ENCODE peak calls at places on chromosomes 1 and 21, in five cellular contexts. One of them, this sample, is unnamed.

GRCh38 chr1:154546264-154547043 is 12.0 kb downstream of the UBE2Q1 start:
- DNase-seq in endothelial cell of umbilical vein: peak
- DNase-seq in heart left ventricle: peak
- DNase-seq in neural progenitor cell: peak
- DNase-seq in lung: peak
- DNase-seq in this sample: no peak

GRCh38 chr1:34500451-34500850 is 254.4 kb upstream of the GJB5 start:
- DNase-seq in endothelial cell of umbilical vein: no peak
- DNase-seq in heart left ventricle: no peak
- DNase-seq in neural progenitor cell: peak
- DNase-seq in lung: no peak
- DNase-seq in this sample: no peak

GRCh38 chr1:213070399-213070798 is 19.4 kb downstream of the RPS6KC1 start:
- DNase-seq in endothelial cell of umbilical vein: peak
- DNase-seq in heart left ventricle: no peak
- DNase-seq in neural progenitor cell: no peak
- DNase-seq in lung: no peak
- DNase-seq in this sample: no peak

GRCh38 chr1:154953611-154954038 is 2.3 kb downstream of the PBXIP1 start:
- DNase-seq in endothelial cell of umbilical vein: no peak
- DNase-seq in heart left ventricle: no peak
- DNase-seq in neural progenitor cell: no peak
- DNase-seq in lung: no peak
- DNase-seq in this sample: no peak

GRCh38 chr1:53089478-53090226 is 27.6 kb downstream of the PODN start:
- DNase-seq in endothelial cell of umbilical vein: no peak
- DNase-seq in heart left ventricle: no peak
- DNase-seq in neural progenitor cell: no peak
- DNase-seq in lung: no peak
- DNase-seq in this sample: no peak

GRCh38 chr1:70583522-70583921 is 172.5 kb downstream of the CTH start:
- DNase-seq in endothelial cell of umbilical vein: no peak
- DNase-seq in heart left ventricle: no peak
- DNase-seq in neural progenitor cell: no peak
- DNase-seq in lung: no peak
- DNase-seq in this sample: no peak

GRCh38 chr1:30609336-30610280 is 113.8 kb downstream of the MATN1 start:
- DNase-seq in endothelial cell of umbilical vein: no peak
- DNase-seq in heart left ventricle: no peak
- DNase-seq in neural progenitor cell: no peak
- DNase-seq in lung: no peak
- DNase-seq in this sample: no peak

GRCh38 chr1:43774359-43774758 is 67.0 kb downstream of the ST3GAL3 start:
- DNase-seq in endothelial cell of umbilical vein: no peak
- DNase-seq in heart left ventricle: no peak
- DNase-seq in neural progenitor cell: no peak
- DNase-seq in lung: no peak
- DNase-seq in this sample: no peak

GRCh38 chr1:67830226-67830625 is 3.0 kb downstream of the GNG12 start:
- DNase-seq in endothelial cell of umbilical vein: peak
- DNase-seq in heart left ventricle: no peak
- DNase-seq in neural progenitor cell: no peak
- DNase-seq in lung: no peak
- DNase-seq in this sample: no peak

GRCh38 chr1:6509603-6510291 is 18.3 kb upstream of the PLEKHG5 start:
- DNase-seq in endothelial cell of umbilical vein: no peak
- DNase-seq in heart left ventricle: no peak
- DNase-seq in neural progenitor cell: no peak
- DNase-seq in lung: no peak
- DNase-seq in this sample: no peak

GRCh38 chr1:58861510-58861909 is 77.7 kb upstream of the JUN start:
- DNase-seq in endothelial cell of umbilical vein: no peak
- DNase-seq in heart left ventricle: no peak
- DNase-seq in neural progenitor cell: no peak
- DNase-seq in lung: no peak
- DNase-seq in this sample: no peak

GRCh38 chr1:109714661-109715372 is 2.8 kb downstream of the GSTM5 start:
- DNase-seq in endothelial cell of umbilical vein: no peak
- DNase-seq in heart left ventricle: no peak
- DNase-seq in neural progenitor cell: no peak
- DNase-seq in lung: no peak
- DNase-seq in this sample: no peak

GRCh38 chr1:172727956-172728603 is 69.2 kb downstream of the FASLG start:
- DNase-seq in endothelial cell of umbilical vein: peak
- DNase-seq in heart left ventricle: no peak
- DNase-seq in neural progenitor cell: peak
- DNase-seq in lung: no peak
- DNase-seq in this sample: no peak

GRCh38 chr1:50959303-50959912 is 659 bp downstream of the FAF1 start:
- DNase-seq in endothelial cell of umbilical vein: peak
- DNase-seq in heart left ventricle: no peak
- DNase-seq in neural progenitor cell: no peak
- DNase-seq in lung: peak
- DNase-seq in this sample: no peak

GRCh38 chr1:112882271-112882744 is 73.7 kb downstream of the SLC16A1 start:
- DNase-seq in endothelial cell of umbilical vein: no peak
- DNase-seq in heart left ventricle: peak
- DNase-seq in neural progenitor cell: no peak
- DNase-seq in lung: no peak
- DNase-seq in this sample: no peak

GRCh38 chr1:19123837-19124236 is 86.2 kb downstream of the UBR4 start:
- DNase-seq in endothelial cell of umbilical vein: no peak
- DNase-seq in heart left ventricle: peak
- DNase-seq in neural progenitor cell: no peak
- DNase-seq in lung: no peak
- DNase-seq in this sample: no peak

GRCh38 chr1:53061859-53062714 is at the start of gene PODN:
- DNase-seq in endothelial cell of umbilical vein: no peak
- DNase-seq in heart left ventricle: no peak
- DNase-seq in neural progenitor cell: peak
- DNase-seq in lung: no peak
- DNase-seq in this sample: no peak

GRCh38 chr1:232029297-232029696 is 402.7 kb downstream of the DISC1 start:
- DNase-seq in endothelial cell of umbilical vein: no peak
- DNase-seq in heart left ventricle: peak
- DNase-seq in neural progenitor cell: peak
- DNase-seq in lung: no peak
- DNase-seq in this sample: no peak

GRCh38 chr1:2821970-2822620 is 20.6 kb upstream of the TTC34 start:
- DNase-seq in endothelial cell of umbilical vein: no peak
- DNase-seq in heart left ventricle: peak
- DNase-seq in neural progenitor cell: no peak
- DNase-seq in lung: no peak
- DNase-seq in this sample: no peak

GRCh38 chr1:76269175-76269574 is 194.6 kb downstream of the ST6GALNAC3 start:
- DNase-seq in endothelial cell of umbilical vein: peak
- DNase-seq in heart left ventricle: no peak
- DNase-seq in neural progenitor cell: peak
- DNase-seq in lung: no peak
- DNase-seq in this sample: no peak

GRCh38 chr1:109252893-109253802 is 3.8 kb downstream of the CELSR2 start:
- DNase-seq in endothelial cell of umbilical vein: no peak
- DNase-seq in heart left ventricle: no peak
- DNase-seq in neural progenitor cell: no peak
- DNase-seq in lung: no peak
- DNase-seq in this sample: no peak

GRCh38 chr1:221868894-221869293 is 127.0 kb upstream of the DUSP10 start:
- DNase-seq in endothelial cell of umbilical vein: peak
- DNase-seq in heart left ventricle: no peak
- DNase-seq in neural progenitor cell: no peak
- DNase-seq in lung: no peak
- DNase-seq in this sample: no peak

GRCh38 chr1:231935856-231936255 is 309.3 kb downstream of the DISC1 start:
- DNase-seq in endothelial cell of umbilical vein: no peak
- DNase-seq in heart left ventricle: no peak
- DNase-seq in neural progenitor cell: no peak
- DNase-seq in lung: no peak
- DNase-seq in this sample: no peak

GRCh38 chr1:36091141-36091540 is 2.4 kb downstream of the ADPRS start:
- DNase-seq in endothelial cell of umbilical vein: no peak
- DNase-seq in heart left ventricle: no peak
- DNase-seq in neural progenitor cell: no peak
- DNase-seq in lung: no peak
- DNase-seq in this sample: no peak

GRCh38 chr1:91701494-91701869 is 184.5 kb downstream of the TGFBR3 start:
- DNase-seq in endothelial cell of umbilical vein: no peak
- DNase-seq in heart left ventricle: no peak
- DNase-seq in neural progenitor cell: no peak
- DNase-seq in lung: no peak
- DNase-seq in this sample: no peak

GRCh38 chr1:244163131-244163530 is 112.0 kb downstream of the ZBTB18 start:
- DNase-seq in endothelial cell of umbilical vein: peak
- DNase-seq in heart left ventricle: no peak
- DNase-seq in neural progenitor cell: no peak
- DNase-seq in lung: no peak
- DNase-seq in this sample: no peak

GRCh38 chr1:114216431-114217173 is 62.9 kb upstream of the SYT6 start:
- DNase-seq in endothelial cell of umbilical vein: no peak
- DNase-seq in heart left ventricle: no peak
- DNase-seq in neural progenitor cell: no peak
- DNase-seq in lung: no peak
- DNase-seq in this sample: no peak

GRCh38 chr21:35517848-35518247 is 468.7 kb upstream of the RUNX1 start:
- DNase-seq in endothelial cell of umbilical vein: no peak
- DNase-seq in heart left ventricle: no peak
- DNase-seq in neural progenitor cell: no peak
- DNase-seq in lung: no peak
- DNase-seq in this sample: no peak

GRCh38 chr1:175313672-175314225 is 121.2 kb upstream of the KIAA0040 start:
- DNase-seq in endothelial cell of umbilical vein: no peak
- DNase-seq in heart left ventricle: no peak
- DNase-seq in neural progenitor cell: no peak
- DNase-seq in lung: no peak
- DNase-seq in this sample: no peak

GRCh38 chr1:48848035-48848434 is 71.3 kb upstream of the BEND5 start:
- DNase-seq in endothelial cell of umbilical vein: no peak
- DNase-seq in heart left ventricle: no peak
- DNase-seq in neural progenitor cell: no peak
- DNase-seq in lung: no peak
- DNase-seq in this sample: no peak
- H3K4me3 ChIP-seq in endothelial cell of umbilical vein: no peak
- H3K4me3 ChIP-seq in heart left ventricle: no peak
- H3K4me3 ChIP-seq in neural progenitor cell: no peak
- H3K4me3 ChIP-seq in lung: no peak
- H3K4me3 ChIP-seq in this sample: no peak

DNA sequence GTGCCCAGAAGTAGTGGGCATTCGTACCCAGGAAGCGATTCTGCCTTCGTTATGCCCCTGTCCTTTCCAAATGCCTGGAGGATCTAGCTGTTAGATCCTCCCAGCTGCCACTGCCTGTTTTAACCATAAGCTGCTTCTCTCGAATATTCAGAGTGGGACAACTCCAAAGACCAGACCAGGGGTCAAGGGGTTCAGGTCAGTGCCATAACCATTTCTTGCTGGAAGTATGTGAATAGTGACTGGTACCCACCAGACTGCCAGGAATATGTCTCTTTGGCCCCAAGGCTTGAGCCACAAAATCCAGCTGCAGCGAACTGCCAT is 914 bp upstream of the MTF1 start:
- DNase-seq in endothelial cell of umbilical vein: no peak
- DNase-seq in heart left ventricle: no peak
- DNase-seq in neural progenitor cell: no peak
- DNase-seq in lung: no peak
- DNase-seq in this sample: no peak
- TF ChIP-seq CTCF in endothelial cell of umbilical vein: no peak
- TF ChIP-seq CTCF in heart left ventricle: no peak
- TF ChIP-seq CTCF in neural progenitor cell: no peak
- TF ChIP-seq CTCF in lung: no peak
- TF ChIP-seq CTCF in this sample: no peak

GRCh38 chr1:206658981-206659273 is 23.6 kb downstream of the DYRK3 start:
- DNase-seq in endothelial cell of umbilical vein: no peak
- DNase-seq in heart left ventricle: peak
- DNase-seq in neural progenitor cell: no peak
- DNase-seq in lung: no peak
- DNase-seq in this sample: no peak
- H3K4me3 ChIP-seq in endothelial cell of umbilical vein: no peak
- H3K4me3 ChIP-seq in heart left ventricle: no peak
- H3K4me3 ChIP-seq in neural progenitor cell: no peak
- H3K4me3 ChIP-seq in lung: no peak
- H3K4me3 ChIP-seq in this sample: no peak

DNA sequence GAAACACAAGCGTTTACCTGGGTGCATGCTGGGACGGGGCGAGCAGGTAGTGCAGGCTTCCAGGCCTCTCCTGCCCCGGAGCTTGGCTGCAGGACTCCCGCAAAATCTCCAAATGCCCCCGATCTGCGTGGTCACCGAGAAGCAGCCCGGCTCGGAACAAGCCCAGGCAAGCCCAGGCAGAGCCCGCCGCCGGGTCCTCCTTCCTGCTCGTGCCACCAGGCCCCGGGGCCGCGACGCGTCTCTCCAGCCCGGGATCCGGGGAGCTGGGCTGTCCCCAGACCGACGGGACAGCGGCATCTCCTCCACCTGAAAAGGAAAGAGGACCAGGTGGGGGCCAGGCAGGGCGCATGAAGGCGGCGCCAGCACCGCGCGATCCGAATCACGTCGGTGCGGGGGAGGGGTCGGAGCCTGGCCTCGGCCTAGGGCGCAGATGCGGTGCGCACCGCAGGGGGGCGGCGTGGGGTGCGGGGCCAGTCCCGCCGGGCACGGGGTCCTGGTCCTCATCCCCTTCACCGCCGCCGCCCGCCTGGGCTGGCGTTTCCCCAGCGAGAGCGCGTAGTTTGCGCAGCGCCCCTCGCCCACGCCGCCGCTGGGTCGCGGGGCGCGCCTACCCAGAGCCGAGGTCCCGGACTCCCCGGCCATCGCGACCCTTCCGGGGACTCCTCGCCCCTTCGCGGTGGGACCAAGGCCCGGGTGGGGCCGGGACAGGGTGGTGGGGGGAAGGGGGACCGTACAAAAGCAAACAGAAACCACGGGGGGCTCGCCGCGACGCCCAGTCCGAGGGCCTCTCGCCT is 52.4 kb upstream of the H6PD start:
- DNase-seq in endothelial cell of umbilical vein: peak
- DNase-seq in heart left ventricle: no peak
- DNase-seq in neural progenitor cell: peak
- DNase-seq in lung: peak
- DNase-seq in this sample: no peak
- TF ChIP-seq CTCF in endothelial cell of umbilical vein: peak
- TF ChIP-seq CTCF in heart left ventricle: no peak
- TF ChIP-seq CTCF in neural progenitor cell: no peak
- TF ChIP-seq CTCF in lung: no peak
- TF ChIP-seq CTCF in this sample: peak

DNA sequence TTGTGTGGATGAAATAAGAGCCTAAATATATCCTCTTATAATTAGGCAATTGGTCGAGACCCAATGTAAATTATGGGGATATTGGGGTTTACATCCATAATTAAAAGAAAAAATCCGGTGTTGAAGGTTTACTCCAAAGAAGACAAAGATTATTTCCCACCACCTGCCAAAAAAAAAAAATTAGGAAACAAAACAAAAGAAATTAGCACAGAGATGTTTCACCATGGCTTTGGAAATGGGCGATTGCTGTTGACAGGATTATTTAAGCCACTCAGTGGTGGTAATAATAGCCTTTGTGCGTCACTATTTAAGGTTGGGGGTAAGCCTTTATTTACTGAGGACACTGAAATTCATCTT is 585 bp upstream of the GLRX2 start:
- DNase-seq in endothelial cell of umbilical vein: no peak
- DNase-seq in heart left ventricle: no peak
- DNase-seq in neural progenitor cell: no peak
- DNase-seq in lung: no peak
- DNase-seq in this sample: no peak
- H3K4me3 ChIP-seq in endothelial cell of umbilical vein: peak
- H3K4me3 ChIP-seq in heart left ventricle: peak
- H3K4me3 ChIP-seq in neural progenitor cell: peak
- H3K4me3 ChIP-seq in lung: no peak
- H3K4me3 ChIP-seq in this sample: peak

This sample was measured in ascending aorta.